ENCODE peak calls at places on chromosomes 6 and 20, in ten cellular contexts. X is thoracic aorta; J is transverse colon; Y is pancreas; A is CD8-positive, alpha-beta T cell; C is hepatocyte; B is neuronal stem cell; N is uterus; S is PC-3; U is naive thymus-derived CD4-positive, alpha-beta T cell. L is an unnamed sample. For H3K9me3, the result is how much of the 10 kb centered on the place peaks cover.

GRCh38 chr6:116246089-116246488 is 7.8 kb downstream of the TSPYL4 start:
- DNase-seq in X (no peak), J (no peak), Y (no peak), A (no peak), C (no peak), B (no peak), N (no peak), S (no peak), U (no peak), L (no peak)

GRCh38 chr20:13298692-13299373 is 77.8 kb downstream of the ISM1 start:
- DNase-seq in X (no peak), J (no peak), Y (no peak), A (no peak), C (no peak), B (no peak), N (no peak), S (no peak), U (no peak), L (no peak)

GRCh38 chr6:16106991-16107787 is 21.7 kb upstream of the MYLIP start:
- DNase-seq in X (no peak), J (no peak), Y (no peak), A (no peak), C (no peak), B (no peak), N (no peak), S (no peak), U (no peak), L (no peak)

GRCh38 chr6:141988954-141989705 is 143.6 kb upstream of the GJE1 start:
- DNase-seq in X (no peak), J (no peak), Y (no peak), A (no peak), C (peak), B (peak), N (no peak), S (peak), U (peak), L (no peak)

GRCh38 chr6:161254754-161255253 is 19.1 kb downstream of the AGPAT4 start:
- DNase-seq in X (no peak), J (no peak), Y (no peak), A (no peak), C (peak), B (no peak), N (no peak), S (no peak), U (no peak), L (no peak)

GRCh38 chr6:167047554-167047953 is 48.4 kb downstream of the CEP43 start:
- DNase-seq in X (peak), J (peak), Y (no peak), A (peak), C (no peak), B (no peak), N (no peak), S (no peak), U (peak), L (no peak)

GRCh38 chr20:53411129-53411528 is 182.5 kb downstream of the ZNF217 start:
- DNase-seq in X (no peak), J (no peak), Y (no peak), A (no peak), C (no peak), B (no peak), N (no peak), S (no peak), U (no peak), L (no peak)

GRCh38 chr20:62307226-62308101 is 4.7 kb downstream of the ADRM1 start:
- DNase-seq in X (no peak), J (no peak), Y (no peak), A (no peak), C (no peak), B (no peak), N (no peak), S (peak), U (no peak), L (no peak)

GRCh38 chr6:42845327-42845694 is 34.1 kb upstream of the RPL7L1 start:
- DNase-seq in X (no peak), J (peak), Y (no peak), A (no peak), C (peak), B (no peak), N (no peak), S (no peak), U (no peak), L (peak)

GRCh38 chr20:38085031-38085430 is 51.5 kb downstream of the RPRD1B start:
- DNase-seq in X (no peak), J (no peak), Y (no peak), A (no peak), C (no peak), B (no peak), N (no peak), S (no peak), U (no peak), L (no peak)

GRCh38 chr6:72757048-72757447 is 135.2 kb downstream of the KCNQ5 start:
- DNase-seq in X (no peak), J (no peak), Y (no peak), A (no peak), C (no peak), B (no peak), N (no peak), S (no peak), U (no peak), L (no peak)

GRCh38 chr20:10643560-10643873 is 30.3 kb downstream of the JAG1 start:
- DNase-seq in X (no peak), J (no peak), Y (no peak), A (no peak), C (no peak), B (no peak), N (no peak), S (no peak), U (no peak), L (no peak)

GRCh38 chr6:73695619-73696421 is at the start of gene CD109:
- DNase-seq in X (no peak), J (peak), Y (no peak), A (peak), C (peak), B (peak), N (peak), S (peak), U (peak), L (no peak)

GRCh38 chr6:158207452-158207788 is 39.3 kb downstream of the GTF2H5 start:
- DNase-seq in X (no peak), J (no peak), Y (no peak), A (no peak), C (peak), B (no peak), N (no peak), S (peak), U (peak), L (no peak)

GRCh38 chr20:57388953-57389694 is 2.1 kb upstream of the RBM38 start:
- DNase-seq in X (no peak), J (peak), Y (peak), A (peak), C (peak), B (peak), N (peak), S (peak), U (peak), L (peak)

DNA sequence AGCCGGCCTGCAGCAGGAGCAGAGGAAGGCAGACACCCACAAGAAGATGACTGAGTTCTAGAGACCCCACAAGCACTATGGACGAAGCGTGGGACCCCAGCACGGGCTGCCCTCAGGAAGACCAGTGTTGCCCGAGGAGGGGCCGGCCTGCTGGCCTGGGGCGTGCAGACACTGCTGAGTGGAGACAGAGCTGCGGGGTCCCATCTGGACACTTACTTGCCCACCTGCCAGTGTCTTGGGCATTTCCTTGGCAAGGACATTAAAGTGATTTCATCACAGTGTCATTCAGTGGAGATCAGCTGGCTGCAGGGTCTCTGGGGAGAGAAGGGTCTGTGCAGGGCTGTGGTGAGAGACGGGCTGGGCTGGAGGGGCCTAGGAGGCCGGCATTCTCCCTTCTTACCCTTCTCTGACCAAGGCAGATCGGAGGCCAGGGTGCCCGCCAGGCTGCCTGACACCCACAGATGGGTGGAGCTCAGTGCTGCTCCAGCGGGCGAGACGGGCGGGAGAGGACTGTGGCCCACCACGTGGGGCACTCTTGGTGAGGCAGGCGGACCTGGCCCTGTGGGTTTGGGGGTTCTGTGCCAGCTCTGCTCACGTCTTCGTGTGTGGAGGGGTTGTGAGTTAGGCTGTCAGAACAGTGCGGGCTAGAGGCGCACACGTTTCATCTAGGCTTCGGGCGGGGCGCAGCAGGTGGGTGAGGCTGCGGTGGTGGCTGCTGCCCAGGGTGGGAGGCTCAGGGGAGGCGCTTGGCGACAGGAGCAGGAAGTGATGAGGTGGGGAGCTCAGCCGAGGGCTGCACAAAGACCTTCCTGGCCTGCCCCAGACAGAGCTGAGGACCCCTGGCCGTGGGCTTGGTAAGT is at the start of gene LIME1:
- DNase-seq in X (no peak), J (peak), Y (no peak), A (peak), C (peak), B (no peak), N (peak), S (no peak), U (peak), L (peak)
- H3K27ac ChIP-seq in X (no peak), J (peak), Y (no peak), A (peak), C (no peak), B (no peak), N (no peak), S (no peak), U (peak), L (no peak)

GRCh38 chr6:110877569-110877968 is 3.0 kb downstream of the AMD1 start:
- DNase-seq in X (no peak), J (no peak), Y (no peak), A (no peak), C (no peak), B (no peak), N (no peak), S (no peak), U (no peak), L (no peak)

GRCh38 chr6:110881929-110882629 is 7.5 kb downstream of the AMD1 start:
- DNase-seq in X (no peak), J (no peak), Y (no peak), A (no peak), C (no peak), B (no peak), N (no peak), S (no peak), U (no peak), L (no peak)

GRCh38 chr6:110878751-110879539 is 4.4 kb downstream of the AMD1 start:
- DNase-seq in X (no peak), J (peak), Y (no peak), A (peak), C (peak), B (no peak), N (no peak), S (peak), U (peak), L (peak)

GRCh38 chr6:110882824-110883554 is 8.4 kb downstream of the AMD1 start:
- DNase-seq in X (no peak), J (no peak), Y (no peak), A (no peak), C (no peak), B (no peak), N (no peak), S (no peak), U (no peak), L (no peak)

GRCh38 chr6:110880651-110881050 is 6.1 kb downstream of the AMD1 start:
- DNase-seq in X (no peak), J (no peak), Y (no peak), A (no peak), C (no peak), B (no peak), N (no peak), S (no peak), U (no peak), L (no peak)
- H3K4me3 ChIP-seq in X (no peak), J (no peak), Y (no peak), A (no peak), C (no peak), B (no peak), N (no peak), S (no peak), U (no peak), L (no peak)

GRCh38 chr6:165891320-165891719 is 228.3 kb upstream of the PDE10A start:
- DNase-seq in X (no peak), J (no peak), Y (no peak), A (no peak), C (no peak), B (no peak), N (no peak), S (no peak), U (no peak), L (no peak)

GRCh38 chr6:165893431-165893830 is 230.4 kb upstream of the PDE10A start:
- DNase-seq in X (no peak), J (no peak), Y (no peak), A (no peak), C (no peak), B (no peak), N (no peak), S (no peak), U (no peak), L (no peak)

GRCh38 chr6:165886169-165886568 is 223.1 kb upstream of the PDE10A start:
- DNase-seq in X (no peak), J (no peak), Y (no peak), A (no peak), C (no peak), B (no peak), N (no peak), S (no peak), U (no peak), L (no peak)

GRCh38 chr6:165890404-165890735 is 227.3 kb upstream of the PDE10A start:
- DNase-seq in X (no peak), J (no peak), Y (no peak), A (no peak), C (no peak), B (no peak), N (no peak), S (no peak), U (no peak), L (no peak)

GRCh38 chr6:165889636-165890403 is 226.8 kb upstream of the PDE10A start:
- DNase-seq in X (no peak), J (peak), Y (no peak), A (no peak), C (peak), B (peak), N (peak), S (peak), U (no peak), L (no peak)
- H3K9me3 ChIP-seq in X (under half), J (under half), Y (under half), A (under half), C (under half), B (under half), N (under half), S (under half), U (under half), L (under half)

GRCh38 chr6:1610497-1611321 is 994 bp downstream of the FOXC1 start:
- DNase-seq in X (no peak), J (no peak), Y (no peak), A (no peak), C (peak), B (no peak), N (no peak), S (peak), U (no peak), L (peak)
- H3K27ac ChIP-seq in X (peak), J (no peak), Y (peak), A (no peak), C (no peak), B (no peak), N (peak), S (no peak), U (no peak), L (peak)

GRCh38 chr6:29793036-29793356 is 34.6 kb upstream of the HLA-G start:
- DNase-seq in X (no peak), J (no peak), Y (no peak), A (no peak), C (no peak), B (no peak), N (no peak), S (no peak), U (no peak), L (no peak)
- H3K4me3 ChIP-seq in X (peak), J (no peak), Y (peak), A (peak), C (peak), B (peak), N (peak), S (peak), U (peak), L (peak)

GRCh38 chr6:22519237-22519636 is 50.1 kb upstream of the HDGFL1 start:
- DNase-seq in X (no peak), J (no peak), Y (no peak), A (no peak), C (no peak), B (no peak), N (no peak), S (no peak), U (no peak), L (no peak)
- H3K9me3 ChIP-seq in X (under half), J (under half), Y (under half), A (under half), C (under half), B (under half), N (under half), S (under half), U (under half), L (under half)

GRCh38 chr6:108596947-108597346 is 36.2 kb downstream of the FOXO3 start:
- DNase-seq in X (no peak), J (no peak), Y (no peak), A (no peak), C (no peak), B (no peak), N (no peak), S (no peak), U (no peak), L (no peak)
- H3K27ac ChIP-seq in X (peak), J (peak), Y (no peak), A (no peak), C (peak), B (no peak), N (peak), S (no peak), U (no peak), L (no peak)

DNA sequence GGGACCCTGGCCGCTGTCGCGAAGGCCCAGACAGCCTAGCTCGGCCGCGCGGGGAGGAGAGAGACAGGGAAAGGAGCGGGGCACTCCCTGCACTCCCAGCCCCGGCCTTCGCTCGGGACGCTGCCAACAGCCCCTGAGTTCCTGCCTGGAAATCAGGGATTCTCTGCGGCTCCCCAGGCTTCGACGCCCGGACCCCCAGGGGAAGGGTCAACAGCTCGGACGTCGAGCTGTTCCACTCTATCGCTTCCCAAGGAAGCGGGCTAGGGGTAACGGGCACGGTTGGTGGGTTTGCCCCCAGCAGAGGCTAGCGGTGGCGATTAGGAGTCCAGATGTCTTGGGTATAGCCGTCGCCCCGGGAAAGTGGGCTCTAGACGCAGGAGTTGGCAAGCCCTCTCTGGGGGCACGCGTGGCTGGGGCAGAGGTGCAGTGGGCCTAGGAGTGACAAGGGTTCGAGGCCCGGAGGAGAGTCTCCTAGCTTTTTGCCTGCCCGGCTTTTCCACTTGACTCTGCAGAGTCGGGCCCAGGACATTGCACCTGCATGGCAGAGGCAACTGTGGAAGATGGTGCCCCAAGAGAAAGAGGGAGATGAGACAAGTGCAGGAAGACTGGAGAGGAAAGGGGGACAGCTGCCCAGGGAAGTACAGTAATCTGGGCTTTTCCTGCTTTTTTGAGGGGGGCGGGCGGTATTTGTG is 8.3 kb downstream of the POU3F2 start:
- DNase-seq in X (no peak), J (no peak), Y (no peak), A (no peak), C (no peak), B (peak), N (no peak), S (no peak), U (no peak), L (no peak)
- H3K4me3 ChIP-seq in X (no peak), J (no peak), Y (no peak), A (no peak), C (no peak), B (no peak), N (no peak), S (no peak), U (no peak), L (no peak)

L was measured in right lobe of liver.